ENCODE peak calls at places on chromosomes 3 and 15, in six cellular contexts. S is tibial nerve, O is IMR-90, N is testis, K is heart left ventricle, R is lower leg skin. H is an unnamed sample.

GRCh38 chr15:69665641-69666091 is 213.0 kb downstream of the RPLP1 start:
- DNase-seq in S (no peak), O (no peak), N (no peak), K (no peak), R (no peak), H (no peak)

GRCh38 chr3:48418140-48418539 is 11.7 kb downstream of the PLXNB1 start:
- DNase-seq in S (no peak), O (no peak), N (no peak), K (no peak), R (no peak), H (no peak)

GRCh38 chr15:37891754-37892368 is 42.6 kb upstream of the TMCO5A start:
- DNase-seq in S (no peak), O (peak), N (peak), K (no peak), R (no peak), H (no peak)

GRCh38 chr3:16447156-16447555 is 66.3 kb downstream of the RFTN1 start:
- DNase-seq in S (no peak), O (no peak), N (no peak), K (no peak), R (no peak), H (no peak)

GRCh38 chr3:115018694-115019093 is 128.4 kb downstream of the ZBTB20 start:
- DNase-seq in S (no peak), O (no peak), N (no peak), K (no peak), R (no peak), H (no peak)

GRCh38 chr3:179265875-179266274 is 15.0 kb upstream of the KCNMB3 start:
- DNase-seq in S (no peak), O (no peak), N (no peak), K (no peak), R (no peak), H (no peak)

GRCh38 chr3:65436580-65436979 is 602.1 kb downstream of the MAGI1 start:
- DNase-seq in S (no peak), O (no peak), N (peak), K (no peak), R (no peak), H (no peak)

GRCh38 chr3:44184319-44184953 is 57.2 kb upstream of the TOPAZ1 start:
- DNase-seq in S (no peak), O (no peak), N (no peak), K (no peak), R (peak), H (no peak)

GRCh38 chr3:58274027-58274614 is 31.9 kb upstream of the RPP14 start:
- DNase-seq in S (no peak), O (peak), N (no peak), K (no peak), R (no peak), H (no peak)

GRCh38 chr3:138902166-138902565 is 44.8 kb downstream of the FOXL2 start:
- DNase-seq in S (no peak), O (no peak), N (no peak), K (no peak), R (no peak), H (no peak)

GRCh38 chr3:32399030-32399620 is 7.5 kb downstream of the CMTM7 start:
- DNase-seq in S (no peak), O (peak), N (no peak), K (no peak), R (no peak), H (no peak)

GRCh38 chr3:59726279-59726678 is 676.5 kb upstream of the CFAP20DC start:
- DNase-seq in S (no peak), O (no peak), N (no peak), K (no peak), R (no peak), H (no peak)

GRCh38 chr3:102156426-102156825 is 278.4 kb upstream of the ZPLD1 start:
- DNase-seq in S (no peak), O (peak), N (no peak), K (no peak), R (no peak), H (no peak)

GRCh38 chr3:57646723-57647122 is 46.2 kb downstream of the DENND6A start:
- DNase-seq in S (peak), O (peak), N (peak), K (no peak), R (peak), H (no peak)

GRCh38 chr15:95647878-95648277 is 682.6 kb upstream of the NR2F2 start:
- DNase-seq in S (no peak), O (no peak), N (no peak), K (no peak), R (no peak), H (no peak)

GRCh38 chr3:194984026-194984425 is 286.9 kb downstream of the XXYLT1 start:
- DNase-seq in S (no peak), O (no peak), N (no peak), K (no peak), R (peak), H (no peak)

GRCh38 chr3:64444619-64445317 is 219.5 kb upstream of the PRICKLE2 start:
- DNase-seq in S (no peak), O (no peak), N (no peak), K (no peak), R (no peak), H (no peak)

GRCh38 chr3:54870423-54870822 is 57.4 kb downstream of the LRTM1 start:
- DNase-seq in S (peak), O (peak), N (peak), K (no peak), R (no peak), H (no peak)

GRCh38 chr3:66038726-66039589 is at the start of gene MAGI1:
- DNase-seq in S (peak), O (peak), N (peak), K (peak), R (peak), H (peak)

GRCh38 chr3:177968891-177969290 is 567.3 kb upstream of the KCNMB2 start:
- DNase-seq in S (no peak), O (peak), N (no peak), K (no peak), R (no peak), H (no peak)

GRCh38 chr3:14131134-14131533 is 6.3 kb downstream of the TMEM43 start:
- DNase-seq in S (no peak), O (no peak), N (no peak), K (no peak), R (no peak), H (no peak)
- H3K4me3 ChIP-seq in S (no peak), O (no peak), N (no peak), K (no peak), R (no peak), H (no peak)

DNA sequence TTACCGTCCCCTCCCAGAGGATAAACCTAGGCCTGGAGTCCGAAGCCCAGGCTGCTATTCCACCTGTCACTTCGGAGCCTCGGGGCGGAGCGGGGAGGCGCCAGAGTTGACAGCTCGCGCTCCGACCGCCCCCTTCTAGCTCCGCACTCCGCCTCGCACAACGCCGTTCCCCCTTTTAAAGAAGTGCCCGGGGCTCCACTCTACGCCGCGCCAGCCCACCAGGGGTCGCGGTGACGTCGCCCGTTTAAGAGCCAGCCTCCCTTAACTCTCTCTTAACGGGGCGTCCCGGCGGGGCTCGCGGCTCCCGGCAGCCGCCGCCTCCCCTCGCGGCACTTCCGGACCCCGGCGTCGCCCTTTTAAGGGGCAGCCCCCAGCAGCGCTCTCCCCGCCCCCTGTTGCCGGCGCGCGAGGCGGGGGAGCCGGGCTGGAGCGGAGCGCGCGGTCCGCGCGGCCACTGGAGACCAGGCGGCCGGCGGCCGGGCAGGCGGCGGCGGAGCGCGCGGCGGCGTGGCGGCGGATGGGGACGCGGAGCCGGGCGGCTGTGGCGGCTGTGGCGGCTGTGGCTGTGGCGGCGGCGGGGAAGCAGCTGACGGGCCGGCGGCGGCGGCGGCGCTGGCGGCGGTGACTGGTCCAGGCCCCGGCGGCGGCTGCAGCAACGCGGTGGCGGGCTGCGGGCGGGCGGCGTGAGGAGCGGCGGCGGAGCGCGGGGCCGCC is at the start of gene INAFM2:
- DNase-seq in S (peak), O (peak), N (peak), K (peak), R (peak), H (peak)
- TF ChIP-seq POLR2A in S (peak), O (peak), N (no peak), K (no peak), R (no peak), H (no peak)

GRCh38 chr3:128420720-128421438 is 45.8 kb downstream of the DNAJB8 start:
- DNase-seq in S (no peak), O (no peak), N (no peak), K (no peak), R (no peak), H (no peak)
- H3K4me3 ChIP-seq in S (no peak), O (no peak), N (no peak), K (no peak), R (no peak), H (no peak)

GRCh38 chr3:38142959-38143358 is 4.5 kb downstream of the MYD88 start:
- DNase-seq in S (no peak), O (no peak), N (peak), K (no peak), R (no peak), H (peak)
- TF ChIP-seq POLR2A in S (no peak), O (no peak), N (no peak), K (no peak), R (no peak), H (no peak)

DNA sequence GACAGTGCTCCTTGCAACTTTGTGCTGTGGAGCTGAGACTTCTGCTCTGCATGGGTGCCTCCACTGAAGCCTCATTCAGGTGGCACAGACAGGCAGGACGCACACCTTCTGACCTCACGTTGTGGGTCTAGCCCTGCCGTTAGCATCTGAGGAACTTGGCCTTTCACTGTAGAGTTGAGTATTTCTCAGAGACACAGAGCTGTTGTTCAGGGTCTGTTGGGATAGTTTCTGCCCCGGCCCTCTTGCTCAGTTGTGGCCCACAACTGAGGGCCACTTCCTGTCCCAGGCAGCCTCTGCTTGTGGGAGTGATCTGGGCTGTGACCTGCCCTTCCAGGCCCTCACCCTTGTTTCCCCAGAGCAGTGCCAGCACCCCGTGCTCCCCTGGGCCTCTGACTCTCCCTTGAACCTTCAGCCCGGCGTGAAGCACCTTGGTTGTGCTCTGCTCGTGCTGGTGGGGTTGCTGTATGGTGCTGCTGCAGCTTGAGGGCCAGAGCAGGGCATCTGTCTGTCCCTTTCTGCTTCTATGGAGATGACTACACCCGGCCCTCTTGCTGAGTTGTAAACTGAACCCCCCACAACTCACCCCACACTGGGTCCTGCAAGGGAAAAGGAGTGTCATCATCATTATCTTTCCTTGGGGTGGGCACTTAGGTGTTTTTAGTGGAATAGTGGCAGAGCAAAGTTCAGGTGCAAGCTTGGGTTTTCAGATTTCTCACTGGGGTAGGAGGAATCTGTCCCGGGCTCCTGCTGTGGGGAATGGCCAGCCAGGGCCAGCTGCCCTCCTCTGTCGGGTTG is 11.7 kb downstream of the BAHD1 start:
- DNase-seq in S (no peak), O (no peak), N (no peak), K (no peak), R (no peak), H (no peak)
- H3K4me3 ChIP-seq in S (no peak), O (no peak), N (no peak), K (no peak), R (no peak), H (no peak)

GRCh38 chr15:74598126-74598842 is 17.4 kb upstream of the CLK3 start:
- DNase-seq in S (peak), O (peak), N (peak), K (peak), R (peak), H (peak)
- TF ChIP-seq POLR2A in S (no peak), O (no peak), N (peak), K (peak), R (no peak), H (peak)

GRCh38 chr15:56019060-56019793 is 25.8 kb upstream of the NEDD4 start:
- DNase-seq in S (no peak), O (peak), N (no peak), K (no peak), R (no peak), H (no peak)
- H3K4me3 ChIP-seq in S (no peak), O (no peak), N (peak), K (no peak), R (no peak), H (no peak)

GRCh38 chr3:112096176-112096575 is 10.0 kb downstream of the C3orf52 start:
- DNase-seq in S (no peak), O (peak), N (no peak), K (no peak), R (no peak), H (no peak)

GRCh38 chr3:112089956-112090898 is 4.0 kb downstream of the C3orf52 start:
- DNase-seq in S (no peak), O (no peak), N (no peak), K (no peak), R (no peak), H (no peak)

GRCh38 chr3:112090899-112091586 is 4.9 kb downstream of the C3orf52 start:
- DNase-seq in S (no peak), O (no peak), N (no peak), K (no peak), R (no peak), H (no peak)

GRCh38 chr3:112093180-112093522 is 7.0 kb downstream of the C3orf52 start:
- DNase-seq in S (no peak), O (peak), N (no peak), K (no peak), R (no peak), H (no peak)

GRCh38 chr3:112092439-112093179 is 6.4 kb downstream of the C3orf52 start:
- DNase-seq in S (peak), O (peak), N (no peak), K (no peak), R (no peak), H (no peak)
- TF ChIP-seq POLR2A in S (no peak), O (no peak), N (no peak), K (no peak), R (no peak), H (no peak)

GRCh38 chr3:128803307-128803706 is 76.1 kb upstream of the ACAD9 start:
- DNase-seq in S (no peak), O (no peak), N (no peak), K (no peak), R (no peak), H (no peak)

GRCh38 chr3:128805771-128806170 is 73.6 kb upstream of the ACAD9 start:
- DNase-seq in S (no peak), O (peak), N (no peak), K (no peak), R (no peak), H (no peak)

GRCh38 chr3:128801779-128802369 is 75.9 kb downstream of the RAB7A start:
- DNase-seq in S (no peak), O (no peak), N (no peak), K (peak), R (no peak), H (no peak)

GRCh38 chr3:128804817-128805166 is 74.6 kb upstream of the ACAD9 start:
- DNase-seq in S (no peak), O (no peak), N (no peak), K (no peak), R (no peak), H (no peak)

DNA sequence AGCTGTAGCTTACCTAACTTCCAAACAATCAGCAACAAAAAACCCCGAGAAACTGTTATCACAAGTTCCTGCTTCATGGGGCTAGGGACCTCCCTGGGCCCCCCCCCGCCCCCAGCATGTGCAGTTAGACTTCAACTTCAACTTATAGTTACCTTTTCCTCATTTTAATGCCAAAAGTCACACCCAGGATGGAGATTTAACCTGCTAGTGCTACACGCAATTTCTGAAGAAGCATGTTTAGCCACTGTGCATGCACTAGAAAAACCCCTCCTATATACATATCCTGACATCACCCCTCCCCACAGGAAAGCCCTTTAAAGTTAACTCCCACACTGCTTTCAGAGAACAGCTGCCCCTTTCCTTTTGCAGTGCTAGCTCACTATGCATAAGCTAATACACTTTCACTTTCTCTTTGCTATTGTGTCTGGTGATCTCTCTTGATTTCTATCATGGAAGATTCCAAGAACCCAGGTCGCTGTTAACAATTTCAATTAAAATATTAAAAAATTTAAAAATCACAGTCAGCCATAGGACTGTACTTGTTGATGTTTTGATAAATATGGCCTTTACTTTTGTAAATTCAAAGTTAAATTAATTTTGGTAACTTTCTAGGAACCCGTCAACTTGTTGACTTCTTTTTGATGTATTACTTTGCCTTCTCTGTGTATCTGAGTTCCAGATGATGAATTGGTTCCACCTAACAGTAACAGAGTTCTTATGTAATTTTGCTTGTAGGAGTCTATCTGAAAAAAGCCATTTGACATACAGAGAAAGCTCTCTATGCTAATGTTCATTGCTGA is 75.2 kb upstream of the ACAD9 start:
- DNase-seq in S (no peak), O (peak), N (no peak), K (no peak), R (no peak), H (peak)
- H3K4me3 ChIP-seq in S (peak), O (peak), N (no peak), K (no peak), R (no peak), H (peak)